ENCODE peak calls at places on chromosomes 4 and X, in five cellular contexts. D is GM23248, E is HCT116, R is K562, O is IMR-90. Q is an unnamed sample.

GRCh38 chr4:135073389-135073788 is 871.8 kb upstream of the PABPC4L start:
- DNase-seq in D (no peak), O (no peak), R (no peak), E (no peak), Q (no peak)

GRCh38 chrX:110086162-110086915 is 83.4 kb downstream of the TMEM164 start:
- DNase-seq in E (no peak), O (peak; percentile 73), D (peak; percentile 17), R (no peak), Q (peak; percentile 19)

GRCh38 chr4:165328708-165329107 is 1.2 kb downstream of the MSMO1 start:
- DNase-seq in D (peak; percentile 32), O (no peak), R (no peak), E (no peak), Q (peak; percentile 9)

GRCh38 chr4:176800891-176801534 is 8.3 kb upstream of the VEGFC start:
- DNase-seq in O (peak; percentile 72), R (no peak), D (peak; percentile 64), E (no peak), Q (no peak)

GRCh38 chr4:113840850-113841249 is 79.3 kb upstream of the CAMK2D start:
- DNase-seq in E (no peak), O (peak; percentile 54), R (no peak), D (no peak), Q (no peak)

GRCh38 chr4:4980818-4981217 is 38.4 kb downstream of the CYTL1 start:
- DNase-seq in R (no peak), O (no peak), E (no peak), D (no peak), Q (no peak)

GRCh38 chr4:119135721-119136121 is at the start of gene MYOZ2:
- DNase-seq in O (peak; percentile 23), D (peak; percentile 67), E (no peak), R (no peak), Q (peak; percentile 61)

GRCh38 chr4:110033994-110034393 is 121.3 kb downstream of the EGF start:
- DNase-seq in E (no peak), O (no peak), D (no peak), R (no peak), Q (no peak)

GRCh38 chr4:139419388-139419914 is 34.5 kb upstream of the RAB33B start:
- DNase-seq in D (peak; percentile 72), R (no peak), E (no peak), O (peak; percentile 86), Q (peak; percentile 99)

GRCh38 chrX:72117636-72118215 is 14.0 kb downstream of the RTL5 start:
- DNase-seq in E (no peak), O (no peak), D (no peak), R (no peak), Q (no peak)

GRCh38 chr4:6277139-6277802 is 7.6 kb downstream of the WFS1 start:
- DNase-seq in O (no peak), D (no peak), E (no peak), R (no peak), Q (no peak)

GRCh38 chr4:93303440-93303839 is 525.1 kb upstream of the ATOH1 start:
- DNase-seq in E (no peak), D (no peak), O (no peak), R (no peak), Q (no peak)

GRCh38 chr4:38868055-38868965 is 704 bp downstream of the FAM114A1 start:
- DNase-seq in O (peak; percentile 60), R (no peak), E (no peak), D (peak; percentile 72), Q (peak; percentile 61)

GRCh38 chr4:78650106-78651021 is 98.8 kb downstream of the ANXA3 start:
- DNase-seq in D (peak; percentile 89), E (no peak), R (peak; percentile 65), O (peak; percentile 86), Q (no peak)

GRCh38 chr4:101101072-101101471 is 246.3 kb downstream of the PPP3CA start:
- DNase-seq in O (no peak), R (no peak), D (no peak), E (no peak), Q (no peak)

GRCh38 chrX:18984381-18985185 is 669 bp upstream of the PHKA2 start:
- DNase-seq in R (peak; percentile 92), D (peak; percentile 86), O (peak; percentile 52), E (peak; percentile 62), Q (peak; percentile 70)

GRCh38 chr4:163249042-163249441 is 82.4 kb upstream of the NAF1 start:
- DNase-seq in R (no peak), O (no peak), D (no peak), E (no peak), Q (no peak)

GRCh38 chr4:183348136-183348535 is 25.9 kb upstream of the CLDN24 start:
- DNase-seq in D (no peak), R (no peak), E (no peak), O (no peak), Q (no peak)

GRCh38 chr4:182293836-182294235 is 50.6 kb downstream of the TENM3 start:
- DNase-seq in R (no peak), O (no peak), E (no peak), D (no peak), Q (no peak)

GRCh38 chrX:1034717-1035116 is 177.7 kb downstream of the CRLF2 start:
- DNase-seq in E (no peak), O (no peak), D (no peak), R (no peak), Q (no peak)

GRCh38 chr4:41452484-41453225 is 85.3 kb upstream of the LIMCH1 start:
- DNase-seq in E (no peak), D (no peak), O (no peak), R (no peak), Q (no peak)

GRCh38 chrX:15269618-15270521 is at the start of gene ASB9:
- DNase-seq in R (no peak), D (peak; percentile 74), E (peak; percentile 39), O (peak; percentile 34), Q (peak; percentile 64)

GRCh38 chrX:94908171-94908570 is 1234.2 kb downstream of the FAM133A start:
- DNase-seq in R (no peak), O (no peak), E (no peak), D (no peak), Q (no peak)

GRCh38 chrX:340641-341423 is 22.2 kb upstream of the GTPBP6 start:
- DNase-seq in E (no peak), O (no peak), D (no peak), R (no peak), Q (no peak)

GRCh38 chr4:26753642-26754041 is 107.0 kb upstream of the STIM2 start:
- DNase-seq in R (no peak), D (peak; percentile 1), O (peak; percentile 68), E (no peak), Q (no peak)

GRCh38 chr4:185215261-185215660 is 5.9 kb downstream of the SNX25 start:
- DNase-seq in E (no peak), R (no peak), D (peak; percentile 54), O (peak; percentile 18), Q (no peak)

GRCh38 chr4:58214376-58214775 is 1104.2 kb upstream of the IGFBP7 start:
- DNase-seq in D (no peak), R (no peak), E (no peak), O (no peak), Q (no peak)

GRCh38 chr4:140249351-140249750 is 95.4 kb upstream of the MAML3 start:
- DNase-seq in O (peak; percentile 57), D (peak; percentile 21), R (no peak), E (no peak), Q (peak; percentile 63)

GRCh38 chr4:145452447-145453162 is 29.0 kb upstream of the SMAD1 start:
- DNase-seq in R (no peak), D (no peak), O (no peak), E (no peak), Q (peak; percentile 55)

GRCh38 chr4:2168469-2169319 is 73.2 kb downstream of the HAUS3 start:
- DNase-seq in O (no peak), R (no peak), D (no peak), E (no peak), Q (no peak)

GRCh38 chrX:140355922-140356321 is 148.9 kb downstream of the SOX3 start:
- DNase-seq in O (no peak), D (no peak), E (no peak), R (no peak), Q (no peak)
- H2AFZ ChIP-seq in O (no peak overlapping the region), D (no peak overlapping the region), E (no peak overlapping the region), R (no peak overlapping the region), Q (no peak overlapping the region)

GRCh38 chrX:2829469-2830246 is 928 bp downstream of the GYG2 start:
- DNase-seq in E (no peak), O (no peak), D (no peak), R (no peak), Q (no peak)
- H3K4me3 ChIP-seq in E (no peak overlapping the region), O (peak overlapping the region; percentile 48), D (no peak overlapping the region), R (peak overlapping the region; percentile 34), Q (no peak overlapping the region)

GRCh38 chrX:13048265-13048664 is 3.8 kb upstream of the FAM9C start:
- DNase-seq in D (peak; percentile 48), E (no peak), R (no peak), O (peak; percentile 65), Q (no peak)

GRCh38 chrX:13050151-13050550 is 5.7 kb upstream of the FAM9C start:
- DNase-seq in O (no peak), D (no peak), E (no peak), R (no peak), Q (no peak)

GRCh38 chrX:13053171-13053570 is 8.8 kb upstream of the FAM9C start:
- DNase-seq in R (no peak), O (no peak), E (no peak), D (no peak), Q (no peak)

GRCh38 chrX:13051167-13051528 is 6.7 kb upstream of the FAM9C start:
- DNase-seq in D (no peak), E (no peak), R (no peak), O (no peak), Q (no peak)

GRCh38 chrX:13051529-13052172 is 7.2 kb upstream of the FAM9C start:
- DNase-seq in E (no peak), R (no peak), D (no peak), O (no peak), Q (peak; percentile 87)
- H2AFZ ChIP-seq in E (no peak overlapping the region), R (no peak overlapping the region), D (no peak overlapping the region), O (no peak overlapping the region), Q (no peak overlapping the region)

GRCh38 chr4:76741663-76742020 is 156.3 kb downstream of the SOWAHB start:
- DNase-seq in D (no peak), E (no peak), O (no peak), R (no peak), Q (no peak)

GRCh38 chr4:76745264-76745663 is 152.7 kb downstream of the SOWAHB start:
- DNase-seq in R (no peak), E (no peak), O (peak; percentile 75), D (peak; percentile 83), Q (no peak)

GRCh38 chr4:76740866-76741662 is 156.9 kb downstream of the SOWAHB start:
- DNase-seq in R (no peak), E (no peak), D (no peak), O (no peak), Q (no peak)

GRCh38 chr4:76747613-76748012 is 150.3 kb downstream of the SOWAHB start:
- DNase-seq in D (no peak), R (no peak), O (peak; percentile 51), E (no peak), Q (no peak)

DNA sequence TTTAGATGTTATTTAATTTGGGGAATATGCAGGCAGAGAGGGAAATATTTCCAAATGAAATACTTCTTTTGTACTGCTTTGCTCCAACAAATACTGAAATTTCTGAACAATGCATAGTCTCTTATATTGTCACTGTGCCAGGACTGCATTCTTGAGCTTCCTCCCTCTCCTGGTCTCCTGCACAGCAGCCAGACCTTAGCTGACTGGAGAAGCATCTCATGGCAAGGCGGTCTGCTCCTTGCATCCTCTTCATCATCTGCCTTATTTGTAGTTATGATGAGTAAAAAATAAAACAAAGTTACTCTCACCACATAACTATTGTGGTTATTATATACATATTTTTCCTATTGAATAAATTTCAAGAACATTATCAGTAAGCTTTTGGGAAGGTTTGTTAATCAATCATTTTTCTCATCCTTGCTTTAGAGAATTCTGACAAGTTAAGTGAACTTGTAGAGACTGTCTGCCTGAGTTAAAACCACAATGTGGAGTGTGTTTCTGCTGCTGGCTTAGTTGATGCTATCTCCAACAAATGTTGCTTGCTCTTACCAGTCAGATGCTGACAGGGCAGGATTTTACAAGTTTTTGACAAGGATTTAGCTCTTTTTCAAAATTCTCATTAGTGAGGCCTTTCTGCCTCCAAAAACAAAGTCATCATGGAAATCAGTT is 153.6 kb downstream of the SOWAHB start:
- DNase-seq in E (no peak), D (peak; percentile 78), R (no peak), O (peak; percentile 83), Q (peak; percentile 69)
- H3K4me3 ChIP-seq in E (no peak overlapping the region), D (peak overlapping the region; percentile 62), R (no peak overlapping the region), O (no peak overlapping the region), Q (no peak overlapping the region)

Q was measured in endothelial cell of umbilical vein.